ENCODE peak calls at places on chromosomes 7 and 10, in six cellular contexts. D is putamen; O is neuronal stem cell; U is Caki2; K is activated effector memory CD4-positive, alpha-beta T cell treated with Interleukin-2 at 50 U/mL for 16 hours; Y is GM12891. Q is an unnamed sample.

GRCh38 chr7:84123903-84124573 is 70.6 kb downstream of the SEMA3A start:
- DNase-seq in D (peak; percentile 34), O (no peak), U (no peak), K (no peak), Y (no peak), Q (no peak)

GRCh38 chr10:2950546-2950945 is 116.8 kb upstream of the PFKP start:
- DNase-seq in D (no peak), O (no peak), U (no peak), K (no peak), Y (no peak), Q (no peak)

GRCh38 chr10:129131439-129132122 is 335.5 kb upstream of the MGMT start:
- DNase-seq in D (no peak), O (no peak), U (no peak), K (no peak), Y (no peak), Q (no peak)

GRCh38 chr10:104233817-104234216 is 1.7 kb upstream of the CFAP43 start:
- DNase-seq in D (no peak), O (no peak), U (no peak), K (no peak), Y (no peak), Q (no peak)

GRCh38 chr10:31133628-31134302 is 102.1 kb upstream of the ZNF438 start:
- DNase-seq in D (peak; percentile 92), O (peak; percentile 87), U (no peak), K (peak; percentile 58), Y (peak; percentile 73), Q (peak; percentile 47)

GRCh38 chr10:96991313-96991841 is 159.3 kb downstream of the LCOR start:
- DNase-seq in D (no peak), O (no peak), U (no peak), K (no peak), Y (no peak), Q (no peak)

GRCh38 chr10:90849956-90850749 is 7.7 kb downstream of the HTR7 start:
- DNase-seq in D (no peak), O (no peak), U (no peak), K (no peak), Y (no peak), Q (no peak)

GRCh38 chr7:5139998-5140397 is 50.0 kb upstream of the WIPI2 start:
- DNase-seq in D (no peak), O (peak; percentile 3), U (no peak), K (no peak), Y (no peak), Q (no peak)

GRCh38 chr10:73812662-73813061 is 1.3 kb upstream of the NDST2 start:
- DNase-seq in D (no peak), O (no peak), U (no peak), K (no peak), Y (no peak), Q (no peak)

GRCh38 chr7:129066290-129067131 is 11.6 kb upstream of the TNPO3 start:
- DNase-seq in D (no peak), O (no peak), U (peak; percentile 95), K (no peak), Y (no peak), Q (no peak)

GRCh38 chr7:11181590-11181989 is 207.9 kb downstream of the PHF14 start:
- DNase-seq in D (no peak), O (no peak), U (no peak), K (no peak), Y (no peak), Q (no peak)

GRCh38 chr10:29113251-29113945 is 175.5 kb upstream of the LYZL1 start:
- DNase-seq in D (no peak), O (no peak), U (no peak), K (no peak), Y (no peak), Q (no peak)

GRCh38 chr10:60433684-60434083 is 44.0 kb upstream of the ANK3 start:
- DNase-seq in D (no peak), O (no peak), U (no peak), K (no peak), Y (no peak), Q (no peak)

Q was measured in effector CD4-positive, alpha-beta T cell.